ENCODE peak calls at places on chromosomes 16 and 17, in nine cellular contexts. M, K, R, G, P, N, W, B and X are unnamed samples.

GRCh38 chr17:61551255-61551742 is 39.7 kb downstream of the NACA2 start:
- DNase-seq in M (no peak), K (peak), R (no peak), G (peak), P (peak), N (peak), W (peak), B (peak), X (no peak)

GRCh38 chr17:45234641-45235040 is 13.0 kb downstream of the FMNL1 start:
- DNase-seq in M (no peak), K (peak), R (peak), G (no peak), P (no peak), N (no peak), W (no peak), B (peak), X (no peak)

GRCh38 chr17:63290784-63291183 is 155.3 kb downstream of the CYB561 start:
- DNase-seq in M (no peak), K (no peak), R (no peak), G (no peak), P (no peak), N (no peak), W (no peak), B (no peak), X (no peak)

GRCh38 chr16:58938856-58939255 is 204.7 kb upstream of the GOT2 start:
- DNase-seq in M (no peak), K (no peak), R (no peak), G (no peak), P (no peak), N (no peak), W (no peak), B (no peak), X (no peak)

GRCh38 chr17:37148171-37148570 is 199.4 kb downstream of the AATF start:
- DNase-seq in M (no peak), K (peak), R (no peak), G (no peak), P (peak), N (no peak), W (peak), B (no peak), X (no peak)

GRCh38 chr16:68257906-68258800 is 6.2 kb upstream of the SLC7A6 start:
- DNase-seq in M (no peak), K (no peak), R (no peak), G (peak), P (peak), N (no peak), W (peak), B (no peak), X (no peak)

GRCh38 chr16:65767125-65767524 is 599.4 kb upstream of the CDH5 start:
- DNase-seq in M (no peak), K (no peak), R (no peak), G (no peak), P (no peak), N (no peak), W (no peak), B (no peak), X (no peak)

GRCh38 chr16:75002474-75002873 is 3.6 kb downstream of the ZNRF1 start:
- DNase-seq in M (no peak), K (no peak), R (no peak), G (no peak), P (no peak), N (no peak), W (no peak), B (no peak), X (no peak)

GRCh38 chr17:33178641-33179040 is 114.5 kb downstream of the ASIC2 start:
- DNase-seq in M (no peak), K (peak), R (no peak), G (no peak), P (no peak), N (no peak), W (peak), B (no peak), X (no peak)

GRCh38 chr17:47742319-47743181 is 9.5 kb downstream of the TBX21 start:
- DNase-seq in M (no peak), K (peak), R (no peak), G (no peak), P (no peak), N (no peak), W (no peak), B (peak), X (no peak)

GRCh38 chr17:60770946-60771422 is 93.3 kb downstream of the BCAS3 start:
- DNase-seq in M (no peak), K (no peak), R (no peak), G (no peak), P (no peak), N (no peak), W (no peak), B (no peak), X (no peak)

GRCh38 chr16:86222541-86222940 is 287.8 kb upstream of the FOXF1 start:
- DNase-seq in M (no peak), K (no peak), R (no peak), G (peak), P (peak), N (no peak), W (peak), B (no peak), X (no peak)